ENCODE peak calls at places on chromosomes 16 and 17, in nine cellular contexts. One of them, this sample, is unnamed.

GRCh38 chr17:48551601-48552452 is 6.9 kb upstream of the HOXB2 start:
- DNase-seq in cardiac fibroblast: no peak
- DNase-seq in A673: no peak
- DNase-seq in transverse colon: no peak
- DNase-seq in fibroblast of the aortic adventitia: no peak
- DNase-seq in mucosa of descending colon: no peak
- DNase-seq in astrocyte of the spinal cord: peak; percentile 56
- DNase-seq in psoas muscle: no peak
- DNase-seq in AG10803: no peak
- DNase-seq in this sample: no peak

GRCh38 chr16:29665294-29666077 is 2.4 kb downstream of the SPN start:
- DNase-seq in A673: no peak
- DNase-seq in AG10803: no peak
- DNase-seq in mucosa of descending colon: no peak
- DNase-seq in cardiac fibroblast: no peak
- DNase-seq in psoas muscle: no peak
- DNase-seq in astrocyte of the spinal cord: no peak
- DNase-seq in transverse colon: no peak
- DNase-seq in fibroblast of the aortic adventitia: no peak
- DNase-seq in this sample: no peak

GRCh38 chr17:57782051-57782490 is 37.0 kb upstream of the CCDC182 start:
- DNase-seq in A673: peak; percentile 88
- DNase-seq in fibroblast of the aortic adventitia: no peak
- DNase-seq in transverse colon: no peak
- DNase-seq in cardiac fibroblast: no peak
- DNase-seq in astrocyte of the spinal cord: no peak
- DNase-seq in AG10803: no peak
- DNase-seq in mucosa of descending colon: peak; percentile 4
- DNase-seq in psoas muscle: no peak
- DNase-seq in this sample: no peak

GRCh38 chr16:15650698-15651161 is 685 bp downstream of the NDE1 start:
- DNase-seq in mucosa of descending colon: peak; percentile 29
- DNase-seq in A673: no peak
- DNase-seq in psoas muscle: peak; percentile 62
- DNase-seq in transverse colon: no peak
- DNase-seq in astrocyte of the spinal cord: peak; percentile 26
- DNase-seq in fibroblast of the aortic adventitia: peak; percentile 32
- DNase-seq in cardiac fibroblast: peak; percentile 29
- DNase-seq in AG10803: no peak
- DNase-seq in this sample: peak; percentile 29

GRCh38 chr16:31108035-31108793 is at the start of gene BCKDK:
- DNase-seq in fibroblast of the aortic adventitia: peak; percentile 62
- DNase-seq in transverse colon: peak; percentile 77
- DNase-seq in A673: peak; percentile 88
- DNase-seq in astrocyte of the spinal cord: peak; percentile 61
- DNase-seq in mucosa of descending colon: peak; percentile 78
- DNase-seq in AG10803: peak; percentile 68
- DNase-seq in psoas muscle: peak; percentile 86
- DNase-seq in cardiac fibroblast: peak; percentile 66
- DNase-seq in this sample: peak; percentile 61

GRCh38 chr17:20268700-20269475 is 198.5 kb downstream of the LGALS9B start:
- DNase-seq in mucosa of descending colon: no peak
- DNase-seq in AG10803: no peak
- DNase-seq in A673: no peak
- DNase-seq in astrocyte of the spinal cord: no peak
- DNase-seq in cardiac fibroblast: no peak
- DNase-seq in fibroblast of the aortic adventitia: no peak
- DNase-seq in transverse colon: no peak
- DNase-seq in psoas muscle: no peak
- DNase-seq in this sample: no peak

GRCh38 chr16:82031116-82032084 is 3.7 kb upstream of the HSD17B2 start:
- DNase-seq in fibroblast of the aortic adventitia: peak; percentile 63
- DNase-seq in astrocyte of the spinal cord: peak; percentile 78
- DNase-seq in A673: peak; percentile 77
- DNase-seq in cardiac fibroblast: peak; percentile 71
- DNase-seq in transverse colon: no peak
- DNase-seq in psoas muscle: no peak
- DNase-seq in AG10803: peak; percentile 83
- DNase-seq in mucosa of descending colon: peak; percentile 63
- DNase-seq in this sample: peak; percentile 86

GRCh38 chr17:33284022-33284421 is 9.1 kb downstream of the ASIC2 start:
- DNase-seq in cardiac fibroblast: peak; percentile 86
- DNase-seq in mucosa of descending colon: peak; percentile 59
- DNase-seq in AG10803: peak; percentile 80
- DNase-seq in fibroblast of the aortic adventitia: peak; percentile 64
- DNase-seq in astrocyte of the spinal cord: peak; percentile 69
- DNase-seq in A673: peak; percentile 70
- DNase-seq in psoas muscle: no peak
- DNase-seq in transverse colon: peak; percentile 36
- DNase-seq in this sample: peak; percentile 74

GRCh38 chr17:32206816-32207215 is 58.8 kb upstream of the RHBDL3 start:
- DNase-seq in psoas muscle: no peak
- DNase-seq in transverse colon: no peak
- DNase-seq in cardiac fibroblast: no peak
- DNase-seq in A673: no peak
- DNase-seq in AG10803: no peak
- DNase-seq in mucosa of descending colon: no peak
- DNase-seq in astrocyte of the spinal cord: peak; percentile 24
- DNase-seq in fibroblast of the aortic adventitia: peak; percentile 45
- DNase-seq in this sample: peak; percentile 34

GRCh38 chr16:86865866-86866675 is 287.7 kb downstream of the FOXL1 start:
- DNase-seq in psoas muscle: peak; percentile 84
- DNase-seq in transverse colon: no peak
- DNase-seq in astrocyte of the spinal cord: no peak
- DNase-seq in fibroblast of the aortic adventitia: no peak
- DNase-seq in A673: no peak
- DNase-seq in AG10803: peak; percentile 28
- DNase-seq in mucosa of descending colon: no peak
- DNase-seq in cardiac fibroblast: no peak
- DNase-seq in this sample: no peak

GRCh38 chr16:79430129-79430789 is 170.3 kb downstream of the MAF start:
- DNase-seq in A673: no peak
- DNase-seq in transverse colon: no peak
- DNase-seq in fibroblast of the aortic adventitia: no peak
- DNase-seq in astrocyte of the spinal cord: no peak
- DNase-seq in cardiac fibroblast: no peak
- DNase-seq in psoas muscle: no peak
- DNase-seq in AG10803: no peak
- DNase-seq in mucosa of descending colon: no peak
- DNase-seq in this sample: no peak

GRCh38 chr16:53043986-53044571 is 8.6 kb downstream of the CHD9NB start:
- DNase-seq in AG10803: no peak
- DNase-seq in transverse colon: peak; percentile 46
- DNase-seq in cardiac fibroblast: no peak
- DNase-seq in A673: peak; percentile 67
- DNase-seq in astrocyte of the spinal cord: peak; percentile 18
- DNase-seq in psoas muscle: no peak
- DNase-seq in mucosa of descending colon: no peak
- DNase-seq in fibroblast of the aortic adventitia: no peak
- DNase-seq in this sample: peak; percentile 64

GRCh38 chr16:64450170-64450569 is 671.7 kb downstream of the CDH11 start:
- DNase-seq in fibroblast of the aortic adventitia: peak; percentile 66
- DNase-seq in AG10803: peak; percentile 26
- DNase-seq in astrocyte of the spinal cord: peak; percentile 40
- DNase-seq in psoas muscle: no peak
- DNase-seq in mucosa of descending colon: no peak
- DNase-seq in cardiac fibroblast: peak; percentile 59
- DNase-seq in transverse colon: no peak
- DNase-seq in A673: no peak
- DNase-seq in this sample: no peak

GRCh38 chr17:31511176-31511540 is 119.7 kb downstream of the RAB11FIP4 start:
- DNase-seq in mucosa of descending colon: peak; percentile 77
- DNase-seq in astrocyte of the spinal cord: no peak
- DNase-seq in fibroblast of the aortic adventitia: no peak
- DNase-seq in psoas muscle: no peak
- DNase-seq in AG10803: no peak
- DNase-seq in cardiac fibroblast: no peak
- DNase-seq in transverse colon: peak; percentile 57
- DNase-seq in A673: no peak
- DNase-seq in this sample: no peak

GRCh38 chr16:67263201-67263600 is 14.4 kb downstream of the SLC9A5 start:
- DNase-seq in A673: no peak
- DNase-seq in astrocyte of the spinal cord: no peak
- DNase-seq in cardiac fibroblast: no peak
- DNase-seq in mucosa of descending colon: no peak
- DNase-seq in AG10803: no peak
- DNase-seq in psoas muscle: peak; percentile 15
- DNase-seq in transverse colon: no peak
- DNase-seq in fibroblast of the aortic adventitia: no peak
- DNase-seq in this sample: no peak

GRCh38 chr16:67264277-67264676 is 15.1 kb upstream of the PLEKHG4 start:
- DNase-seq in cardiac fibroblast: no peak
- DNase-seq in AG10803: no peak
- DNase-seq in transverse colon: no peak
- DNase-seq in fibroblast of the aortic adventitia: no peak
- DNase-seq in A673: no peak
- DNase-seq in psoas muscle: peak; percentile 30
- DNase-seq in mucosa of descending colon: no peak
- DNase-seq in astrocyte of the spinal cord: no peak
- DNase-seq in this sample: no peak

GRCh38 chr16:67265834-67266233 is 13.5 kb upstream of the PLEKHG4 start:
- DNase-seq in astrocyte of the spinal cord: no peak
- DNase-seq in psoas muscle: peak; percentile 20
- DNase-seq in mucosa of descending colon: no peak
- DNase-seq in cardiac fibroblast: no peak
- DNase-seq in AG10803: no peak
- DNase-seq in transverse colon: no peak
- DNase-seq in fibroblast of the aortic adventitia: no peak
- DNase-seq in A673: no peak
- DNase-seq in this sample: no peak

GRCh38 chr16:67268136-67268579 is 11.2 kb upstream of the PLEKHG4 start:
- DNase-seq in fibroblast of the aortic adventitia: peak; percentile 99
- DNase-seq in A673: no peak
- DNase-seq in psoas muscle: peak; percentile 61
- DNase-seq in AG10803: peak; percentile 93
- DNase-seq in mucosa of descending colon: no peak
- DNase-seq in astrocyte of the spinal cord: peak; percentile 90
- DNase-seq in cardiac fibroblast: peak; percentile 91
- DNase-seq in transverse colon: no peak
- DNase-seq in this sample: peak; percentile 84

GRCh38 chr16:67264866-67265265 is 14.5 kb upstream of the PLEKHG4 start:
- DNase-seq in mucosa of descending colon: no peak
- DNase-seq in AG10803: no peak
- DNase-seq in cardiac fibroblast: no peak
- DNase-seq in transverse colon: no peak
- DNase-seq in psoas muscle: peak; percentile 13
- DNase-seq in astrocyte of the spinal cord: no peak
- DNase-seq in fibroblast of the aortic adventitia: no peak
- DNase-seq in A673: no peak
- DNase-seq in this sample: no peak
- H3K4me3 ChIP-seq in mucosa of descending colon: no peak overlapping the region
- H3K4me3 ChIP-seq in AG10803: no peak overlapping the region
- H3K4me3 ChIP-seq in cardiac fibroblast: no peak overlapping the region
- H3K4me3 ChIP-seq in transverse colon: no peak overlapping the region
- H3K4me3 ChIP-seq in psoas muscle: no peak overlapping the region
- H3K4me3 ChIP-seq in astrocyte of the spinal cord: no peak overlapping the region
- H3K4me3 ChIP-seq in fibroblast of the aortic adventitia: no peak overlapping the region
- H3K4me3 ChIP-seq in A673: no peak overlapping the region
- H3K4me3 ChIP-seq in this sample: no peak overlapping the region

DNA sequence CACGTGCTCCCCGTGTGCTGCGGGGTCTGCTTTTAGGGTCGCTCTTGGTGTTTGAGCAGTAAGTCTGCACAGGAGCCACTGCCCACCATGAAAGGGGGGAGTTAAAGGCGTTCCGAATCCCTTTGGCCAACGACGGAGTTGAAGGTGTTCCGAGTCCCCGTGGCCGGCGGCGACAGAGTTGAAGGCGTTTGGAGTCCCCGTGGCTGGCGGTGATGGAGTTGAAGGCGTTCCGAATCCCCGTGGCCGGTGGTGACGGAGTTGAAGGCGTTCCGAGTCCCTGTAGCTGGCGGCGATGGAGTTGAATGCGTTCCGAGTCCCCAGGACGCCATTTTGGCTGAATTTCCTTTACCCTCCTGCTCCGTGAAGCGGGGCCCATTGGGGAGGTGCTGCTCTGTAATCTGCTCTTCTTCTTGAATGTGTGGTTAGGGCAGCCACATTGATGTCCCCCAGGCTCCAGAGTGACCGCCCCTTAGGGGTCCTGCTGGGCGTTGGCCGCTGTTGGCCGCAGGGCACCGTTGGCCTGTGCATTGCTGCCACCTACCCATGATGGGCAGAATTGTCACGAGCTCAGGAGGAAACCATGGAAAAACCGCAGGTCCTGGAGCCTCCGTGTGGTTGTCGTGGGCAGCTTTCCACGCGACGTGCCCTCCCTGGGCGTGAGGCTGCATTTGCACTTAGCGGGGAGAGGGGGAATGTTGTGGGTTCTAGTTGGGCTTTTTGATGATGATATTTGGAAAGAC is 73.7 kb upstream of the ZNF750 start:
- DNase-seq in cardiac fibroblast: no peak
- DNase-seq in fibroblast of the aortic adventitia: no peak
- DNase-seq in transverse colon: no peak
- DNase-seq in A673: no peak
- DNase-seq in mucosa of descending colon: no peak
- DNase-seq in psoas muscle: peak; percentile 74
- DNase-seq in astrocyte of the spinal cord: no peak
- DNase-seq in AG10803: no peak
- DNase-seq in this sample: peak; percentile 17
- TF ChIP-seq CTCF in cardiac fibroblast: no peak
- TF ChIP-seq CTCF in fibroblast of the aortic adventitia: no peak
- TF ChIP-seq CTCF in transverse colon: no peak
- TF ChIP-seq CTCF in A673: peak; percentile 47
- TF ChIP-seq CTCF in mucosa of descending colon: no peak
- TF ChIP-seq CTCF in psoas muscle: peak; percentile 44
- TF ChIP-seq CTCF in astrocyte of the spinal cord: peak; percentile 43
- TF ChIP-seq CTCF in AG10803: no peak
- TF ChIP-seq CTCF in this sample: peak; percentile 42

DNA sequence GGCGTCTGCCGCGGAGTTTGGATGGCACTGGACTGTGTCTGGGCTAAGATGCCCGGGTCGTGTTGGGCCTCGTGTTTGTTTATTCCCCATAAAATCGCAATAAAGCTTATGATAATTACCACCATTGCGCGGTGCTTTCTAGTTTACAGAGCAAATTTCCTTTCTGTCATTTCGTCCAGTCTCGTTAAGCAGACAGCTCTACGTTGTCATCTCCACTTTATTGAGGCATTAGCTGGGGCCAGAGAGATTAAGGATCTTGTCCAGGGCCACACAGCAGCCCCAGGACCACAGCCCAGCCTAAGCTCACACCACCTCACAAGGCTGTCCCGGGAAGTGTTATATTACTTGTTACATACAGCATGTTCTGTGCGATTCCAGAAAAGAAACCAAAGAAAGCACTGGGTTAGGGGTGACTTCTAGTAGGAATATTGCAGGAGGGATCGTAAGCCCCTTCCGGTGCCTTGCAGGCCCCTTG is 6.4 kb downstream of the NOS2 start:
- DNase-seq in astrocyte of the spinal cord: no peak
- DNase-seq in mucosa of descending colon: no peak
- DNase-seq in A673: no peak
- DNase-seq in transverse colon: no peak
- DNase-seq in psoas muscle: no peak
- DNase-seq in fibroblast of the aortic adventitia: no peak
- DNase-seq in cardiac fibroblast: no peak
- DNase-seq in AG10803: no peak
- DNase-seq in this sample: no peak
- H3K4me3 ChIP-seq in astrocyte of the spinal cord: no peak overlapping the region
- H3K4me3 ChIP-seq in mucosa of descending colon: no peak overlapping the region
- H3K4me3 ChIP-seq in A673: peak overlapping the region; percentile 14
- H3K4me3 ChIP-seq in transverse colon: no peak overlapping the region
- H3K4me3 ChIP-seq in psoas muscle: peak overlapping the region; percentile 60
- H3K4me3 ChIP-seq in fibroblast of the aortic adventitia: no peak overlapping the region
- H3K4me3 ChIP-seq in cardiac fibroblast: no peak overlapping the region
- H3K4me3 ChIP-seq in AG10803: no peak overlapping the region
- H3K4me3 ChIP-seq in this sample: peak overlapping the region; percentile 21

GRCh38 chr16:19481291-19481690 is 40.6 kb downstream of the GDE1 start:
- DNase-seq in astrocyte of the spinal cord: no peak
- DNase-seq in fibroblast of the aortic adventitia: peak; percentile 8
- DNase-seq in A673: no peak
- DNase-seq in mucosa of descending colon: no peak
- DNase-seq in cardiac fibroblast: peak; percentile 23
- DNase-seq in psoas muscle: no peak
- DNase-seq in transverse colon: no peak
- DNase-seq in AG10803: peak; percentile 3
- DNase-seq in this sample: no peak
- TF ChIP-seq CTCF in astrocyte of the spinal cord: no peak
- TF ChIP-seq CTCF in fibroblast of the aortic adventitia: no peak
- TF ChIP-seq CTCF in A673: no peak
- TF ChIP-seq CTCF in mucosa of descending colon: no peak
- TF ChIP-seq CTCF in cardiac fibroblast: no peak
- TF ChIP-seq CTCF in psoas muscle: no peak
- TF ChIP-seq CTCF in transverse colon: no peak
- TF ChIP-seq CTCF in AG10803: no peak
- TF ChIP-seq CTCF in this sample: no peak